ENCODE peak calls at places on chromosomes 4 and X, in four cellular contexts. W is skeletal muscle cell; Y is activated CD4-positive, CD25-positive, alpha-beta regulatory T cell treated with anti-CD3 and anti-CD28 coated beads, Interleukin-2, amount 50 U/mL, for 72 hours; O is CD4-positive, CD25-positive, alpha-beta regulatory T cell. Z is an unnamed sample.

GRCh38 chr4:146522862-146523205 is 1.1 kb upstream of the SLC10A7 start:
- DNase-seq in W (no peak), Y (no peak), O (no peak), Z (no peak)

GRCh38 chr4:189096717-189097116 is 844.0 kb upstream of the FRG1 start:
- DNase-seq in W (no peak), Y (no peak), O (no peak), Z (no peak)

GRCh38 chr4:165293927-165294649 is 33.4 kb upstream of the MSMO1 start:
- DNase-seq in W (no peak), Y (no peak), O (no peak), Z (no peak)

GRCh38 chr4:153733751-153734448 is 25.9 kb downstream of the RNF175 start:
- DNase-seq in W (no peak), Y (no peak), O (no peak), Z (no peak)

GRCh38 chr4:155972098-155972497 is 18.4 kb upstream of the CTSO start:
- DNase-seq in W (no peak), Y (no peak), O (no peak), Z (no peak)

GRCh38 chr4:76836860-76837564 is 60.9 kb downstream of the SOWAHB start:
- DNase-seq in W (no peak), Y (no peak), O (no peak), Z (no peak)

GRCh38 chrX:108245462-108245861 is 153.9 kb downstream of the ATG4A start:
- DNase-seq in W (no peak), Y (no peak), O (no peak), Z (no peak)

GRCh38 chr4:72119946-72120345 is 88.1 kb downstream of the NPFFR2 start:
- DNase-seq in W (no peak), Y (no peak), O (no peak), Z (no peak)

GRCh38 chr4:43330288-43330687 is 437.8 kb downstream of the GRXCR1 start:
- DNase-seq in W (peak; percentile 79), Y (no peak), O (no peak), Z (no peak)

GRCh38 chrX:130097507-130098201 is 12.6 kb downstream of the ELF4 start:
- DNase-seq in W (no peak), Y (no peak), O (peak; percentile 44), Z (no peak)

GRCh38 chrX:103614999-103615398 is 7.2 kb downstream of the TCEAL3 start:
- DNase-seq in W (no peak), Y (no peak), O (no peak), Z (no peak)

GRCh38 chr4:92307156-92307555 is 3.4 kb downstream of the GRID2 start:
- DNase-seq in W (no peak), Y (no peak), O (no peak), Z (no peak)

GRCh38 chrX:39967348-39967747 is 130.4 kb downstream of the BCOR start:
- DNase-seq in W (no peak), Y (no peak), O (no peak), Z (no peak)

GRCh38 chrX:40012039-40012799 is 85.5 kb downstream of the BCOR start:
- DNase-seq in W (peak; percentile 40), Y (no peak), O (no peak), Z (no peak)

GRCh38 chr4:123505457-123506310 is 109.1 kb downstream of the SPRY1 start:
- DNase-seq in W (no peak), Y (no peak), O (no peak), Z (peak; percentile 50)

GRCh38 chr4:153676984-153677383 is 7.1 kb upstream of the TLR2 start:
- DNase-seq in W (peak; percentile 74), Y (no peak), O (no peak), Z (no peak)

GRCh38 chrX:1521459-1521956 is 15.5 kb downstream of the P2RY8 start:
- DNase-seq in W (no peak), Y (peak; percentile 51), O (peak; percentile 46), Z (no peak)

GRCh38 chr4:86449746-86450145 is 89.9 kb upstream of the MAPK10 start:
- DNase-seq in W (no peak), Y (no peak), O (no peak), Z (no peak)

GRCh38 chr4:100605144-100605543 is 87.3 kb upstream of the EMCN start:
- DNase-seq in W (no peak), Y (no peak), O (no peak), Z (no peak)

GRCh38 chrX:112043997-112044396 is 38.6 kb downstream of the TRPC5 start:
- DNase-seq in W (no peak), Y (no peak), O (no peak), Z (no peak)

GRCh38 chr4:47550899-47551548 is 65.9 kb downstream of the ATP10D start:
- DNase-seq in W (no peak), Y (no peak), O (no peak), Z (no peak)

GRCh38 chrX:103644125-103644524 is 15.3 kb downstream of the TCEAL1 start:
- DNase-seq in W (no peak), Y (no peak), O (no peak), Z (no peak)

GRCh38 chr4:57154926-57155325 is 44.7 kb upstream of the IGFBP7 start:
- DNase-seq in W (no peak), Y (no peak), O (no peak), Z (no peak)

GRCh38 chr4:154551872-154552686 is 1.9 kb upstream of the PLRG1 start:
- DNase-seq in W (peak; percentile 58), Y (peak; percentile 55), O (peak; percentile 58), Z (no peak)

GRCh38 chr4:66564901-66565648 is 894.8 kb upstream of the EPHA5 start:
- DNase-seq in W (peak; percentile 48), Y (no peak), O (no peak), Z (no peak)

Z was measured in D721Med.